ENCODE peak calls at places on chromosomes 7 and 10, in four cellular contexts. X, L, F and R are unnamed samples.

GRCh38 chr10:56139405-56139804 is 221.7 kb downstream of the ZWINT start:
- DNase-seq in X (no peak), F (no peak), L (no peak), R (no peak)

GRCh38 chr10:103765981-103766380 is 89.4 kb downstream of the SH3PXD2A start:
- DNase-seq in L (no peak), X (no peak), F (no peak), R (no peak)

GRCh38 chr10:86207226-86207625 is 159.4 kb downstream of the GRID1 start:
- DNase-seq in F (no peak), L (no peak), X (no peak), R (no peak)

GRCh38 chr7:129644634-129645230 is 33.2 kb downstream of the NRF1 start:
- DNase-seq in L (peak; percentile 37), X (peak; percentile 53), F (no peak), R (no peak)

GRCh38 chr7:113698556-113699220 is 220.1 kb downstream of the PPP1R3A start:
- DNase-seq in F (no peak), L (peak; percentile 15), X (peak; percentile 17), R (no peak)

GRCh38 chr7:5478568-5479045 is 55.0 kb upstream of the TNRC18 start:
- DNase-seq in X (peak; percentile 71), L (no peak), F (no peak), R (no peak)

GRCh38 chr7:20513341-20513740 is 102.1 kb upstream of the ABCB5 start:
- DNase-seq in L (no peak), F (no peak), X (no peak), R (no peak)

GRCh38 chr7:14606101-14606500 is 296.4 kb downstream of the DGKB start:
- DNase-seq in F (no peak), L (no peak), X (no peak), R (no peak)

GRCh38 chr7:156151082-156151481 is 338.8 kb upstream of the SHH start:
- DNase-seq in L (no peak), F (no peak), X (no peak), R (no peak)

GRCh38 chr7:46385662-46386309 is 464.7 kb upstream of the IGFBP3 start:
- DNase-seq in F (no peak), L (no peak), X (no peak), R (no peak)

GRCh38 chr10:118751272-118751671 is 3.5 kb downstream of the CACUL1 start:
- DNase-seq in F (no peak), L (no peak), X (no peak), R (no peak)

GRCh38 chr7:158740013-158740656 is 35.5 kb upstream of the NCAPG2 start:
- DNase-seq in L (no peak), F (peak; percentile 17), X (no peak), R (peak; percentile 48)

GRCh38 chr10:3757250-3757637 is 27.8 kb downstream of the KLF6 start:
- DNase-seq in L (no peak), X (no peak), F (no peak), R (no peak)

GRCh38 chr7:68720722-68721121 is 877.6 kb upstream of the AUTS2 start:
- DNase-seq in L (no peak), F (no peak), X (no peak), R (no peak)

GRCh38 chr7:112205348-112206237 is 606 bp downstream of the DOCK4 start:
- DNase-seq in L (peak; percentile 48), X (peak; percentile 83), F (peak; percentile 65), R (peak; percentile 80)

GRCh38 chr10:91805110-91805825 is 7.0 kb downstream of the TNKS2 start:
- DNase-seq in X (no peak), F (no peak), L (no peak), R (no peak)

GRCh38 chr7:96285579-96285978 is 36.3 kb downstream of the SLC25A13 start:
- DNase-seq in F (no peak), X (no peak), L (no peak), R (no peak)

GRCh38 chr10:128416231-128416630 is 290.0 kb upstream of the MKI67 start:
- DNase-seq in L (no peak), F (no peak), X (no peak), R (no peak)

GRCh38 chr7:50682079-50682478 is 100.6 kb downstream of the GRB10 start:
- DNase-seq in F (no peak), X (no peak), L (no peak), R (no peak)

GRCh38 chr7:113867325-113867724 is 51.5 kb downstream of the PPP1R3A start:
- DNase-seq in X (no peak), L (no peak), F (no peak), R (no peak)

GRCh38 chr7:33916357-33917081 is 11.2 kb downstream of the BMPER start:
- DNase-seq in X (no peak), F (no peak), L (no peak), R (no peak)

GRCh38 chr10:43219848-43220247 is 47.0 kb downstream of the RASGEF1A start:
- DNase-seq in X (peak; percentile 62), F (no peak), L (no peak), R (no peak)

GRCh38 chr7:51366930-51367613 is 50.5 kb upstream of the COBL start:
- DNase-seq in F (peak; percentile 34), L (peak; percentile 43), X (peak; percentile 81), R (no peak)

GRCh38 chr10:7084255-7085005 is 326.4 kb downstream of the SFMBT2 start:
- DNase-seq in L (no peak), F (no peak), X (no peak), R (no peak)

GRCh38 chr7:135508853-135509588 is 881 bp downstream of the CNOT4 start:
- DNase-seq in X (peak; percentile 58), F (peak; percentile 19), L (peak; percentile 38), R (peak; percentile 35)

GRCh38 chr10:34252111-34252510 is 563.0 kb downstream of the PARD3 start:
- DNase-seq in X (no peak), F (no peak), L (no peak), R (no peak)

GRCh38 chr10:71045188-71045841 is 156.9 kb upstream of the PCBD1 start:
- DNase-seq in F (no peak), X (no peak), L (no peak), R (no peak)

GRCh38 chr10:17062493-17063487 is 66.8 kb downstream of the CUBN start:
- DNase-seq in F (no peak), X (no peak), L (peak; percentile 76), R (peak; percentile 46)

GRCh38 chr7:70542750-70543376 is 589.1 kb upstream of the GALNT17 start:
- DNase-seq in L (no peak), X (no peak), F (peak; percentile 11), R (no peak)

GRCh38 chr7:70540641-70541040 is 591.3 kb upstream of the GALNT17 start:
- DNase-seq in F (no peak), X (no peak), L (no peak), R (no peak)

GRCh38 chr7:70539622-70540021 is 592.3 kb upstream of the GALNT17 start:
- DNase-seq in F (no peak), L (no peak), X (no peak), R (no peak)

DNA sequence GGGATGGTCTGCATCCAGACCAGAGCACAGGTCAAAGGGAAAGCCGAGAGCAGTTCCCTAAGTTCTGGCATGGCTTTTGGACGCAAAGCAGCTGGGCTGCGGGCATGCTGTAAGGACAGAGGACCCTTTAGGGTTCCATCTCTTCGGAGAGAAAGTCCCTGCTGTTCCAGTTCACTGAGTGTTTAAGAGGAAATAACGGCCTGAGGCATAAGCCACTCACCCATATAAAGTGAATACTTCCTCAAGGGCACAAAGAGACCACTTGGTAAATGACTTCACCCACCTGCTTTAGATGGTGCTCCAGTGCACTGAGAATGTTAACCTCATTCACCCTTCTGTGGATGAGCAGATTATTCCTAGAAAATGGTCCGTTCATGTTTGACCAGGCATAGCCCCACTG is 586.7 kb upstream of the GALNT17 start:
- DNase-seq in F (no peak), X (no peak), L (no peak), R (no peak)
- H3K4me1 ChIP-seq in F (peaks cover 4% of the 10 kb centered on the region), X (no peaks in the 10 kb centered on the region), L (no peaks in the 10 kb centered on the region), R (no peaks in the 10 kb centered on the region)

DNA sequence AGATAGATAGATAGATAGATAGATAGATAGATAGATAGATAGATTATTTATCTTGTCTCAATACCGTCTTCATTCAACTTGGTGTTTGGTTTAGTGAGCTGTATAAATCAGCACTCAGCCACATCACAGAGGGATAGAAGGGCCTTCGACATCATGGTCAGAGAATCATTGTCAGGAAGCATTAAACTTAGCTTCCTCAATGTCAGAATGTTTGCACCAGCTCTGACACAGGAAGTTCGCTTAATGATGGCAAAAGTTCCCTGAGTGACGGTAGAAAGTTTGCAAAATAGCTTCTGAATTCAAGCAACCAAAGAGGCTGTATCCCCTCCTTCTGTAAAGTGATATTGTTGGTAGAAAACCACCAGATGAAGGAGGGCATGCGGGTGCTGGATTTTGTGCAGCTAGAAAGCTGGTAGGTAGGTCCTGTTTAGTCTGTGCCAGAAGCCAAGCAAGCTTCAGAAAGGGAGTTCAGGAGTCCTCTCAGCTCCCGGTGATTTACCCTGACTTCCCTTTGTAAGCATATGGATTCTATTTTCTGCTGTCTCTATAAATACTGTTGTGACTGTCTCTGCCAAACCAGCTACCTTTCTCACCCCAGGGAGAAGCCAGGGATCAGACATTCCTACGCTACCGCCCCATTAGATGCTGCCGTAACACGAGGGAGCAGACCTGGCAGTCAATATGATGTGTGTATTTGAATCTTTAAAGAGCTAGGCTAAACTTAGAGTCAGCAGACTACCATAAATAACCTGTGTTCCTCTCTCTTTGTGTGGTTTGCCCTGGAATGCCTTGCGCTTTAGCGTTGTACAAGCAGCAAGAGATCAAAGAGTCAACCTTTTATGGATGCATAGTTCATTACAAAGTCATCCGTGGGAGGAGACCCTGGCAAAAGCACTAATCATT is 200.5 kb upstream of the KIAA1217 start:
- DNase-seq in F (no peak), L (peak; percentile 81), X (no peak), R (no peak)
- TF ChIP-seq EP300 in F (no peak), L (no peak), X (no peak), R (no peak)

DNA sequence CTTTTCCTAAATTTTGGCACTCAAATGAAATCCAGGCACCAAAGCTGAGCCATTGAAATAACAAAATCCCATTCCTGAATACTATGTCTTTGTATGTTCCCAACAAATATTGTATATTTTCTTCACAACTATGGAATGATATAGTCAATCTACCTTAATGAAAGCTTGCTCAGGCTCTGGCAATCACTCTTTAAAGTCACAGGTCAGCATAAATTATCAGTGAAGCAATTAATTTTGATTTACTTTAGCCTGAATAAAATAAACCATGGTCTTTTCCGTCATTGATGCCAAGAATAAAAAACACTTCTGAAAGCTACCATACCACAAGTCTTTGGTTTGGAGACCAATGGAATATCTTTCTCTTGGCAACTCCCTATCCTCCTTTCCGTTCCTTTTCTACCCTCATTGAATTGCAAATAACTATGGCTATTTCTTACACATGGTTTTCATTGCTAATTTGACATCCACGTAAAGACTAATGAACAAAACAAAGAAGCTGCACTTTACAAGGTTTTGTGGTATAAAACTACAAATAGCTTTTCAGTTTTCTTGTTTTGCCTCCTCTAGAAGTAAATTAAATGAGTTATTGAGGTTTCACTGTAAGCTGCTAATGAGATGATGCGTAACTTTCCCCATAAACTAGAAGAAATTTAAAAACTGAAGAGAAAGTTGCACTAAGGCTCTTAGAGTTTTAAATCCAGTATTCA is 166.6 kb downstream of the TAX1BP1 start:
- DNase-seq in L (no peak), X (no peak), F (no peak), R (no peak)
- H3K4me1 ChIP-seq in L (no peaks in the 10 kb centered on the region), X (no peaks in the 10 kb centered on the region), F (no peaks in the 10 kb centered on the region), R (no peaks in the 10 kb centered on the region)

GRCh38 chr10:96688789-96689188 is 31.5 kb downstream of the PIK3AP1 start:
- DNase-seq in L (no peak), F (no peak), X (no peak), R (no peak)
- TF ChIP-seq EP300 in L (no peak), F (no peak), X (no peak), R (no peak)